ENCODE peak calls at places on chromosomes 2 and 18, in four cellular contexts. H is upper lobe of right lung, V is SJSA1, T is fibroblast of lung. N is an unnamed sample.

GRCh38 chr18:68418881-68419280 is 296.0 kb downstream of the TMX3 start:
- DNase-seq in T (peak; percentile 84), V (no peak), H (no peak), N (no peak)

GRCh38 chr18:8416212-8417019 is 192.8 kb upstream of the RAB12 start:
- DNase-seq in V (peak; percentile 34), H (no peak), T (peak; percentile 6), N (no peak)

GRCh38 chr2:183070942-183071844 is 7.4 kb upstream of the DUSP19 start:
- DNase-seq in H (peak; percentile 70), V (no peak), T (peak; percentile 30), N (peak; percentile 28)

GRCh38 chr2:240319221-240319854 is 116.1 kb upstream of the GPC1 start:
- DNase-seq in T (peak; percentile 30), V (no peak), H (no peak), N (no peak)

GRCh38 chr2:224520064-224520463 is 65.1 kb downstream of the CUL3 start:
- DNase-seq in H (no peak), T (peak; percentile 81), V (peak; percentile 49), N (no peak)

GRCh38 chr2:226699321-226699720 is 100.3 kb downstream of the IRS1 start:
- DNase-seq in T (peak; percentile 46), V (peak; percentile 77), H (no peak), N (peak; percentile 75)

GRCh38 chr2:126981476-126981875 is 82.8 kb downstream of the TEX51 start:
- DNase-seq in H (no peak), T (no peak), V (no peak), N (no peak)

GRCh38 chr2:20596973-20597867 is 53.7 kb downstream of the HS1BP3 start:
- DNase-seq in T (no peak), H (peak; percentile 66), V (no peak), N (peak; percentile 90)

GRCh38 chr2:16900405-16901025 is 234.9 kb upstream of the CYRIA start:
- DNase-seq in H (no peak), T (peak; percentile 5), V (no peak), N (peak; percentile 38)

GRCh38 chr2:82320296-82320695 is 2015.7 kb upstream of the LRRTM1 start:
- DNase-seq in T (no peak), V (no peak), H (no peak), N (no peak)

GRCh38 chr18:9175115-9175514 is 38.5 kb downstream of the ANKRD12 start:
- DNase-seq in V (no peak), H (no peak), T (no peak), N (no peak)

GRCh38 chr2:188293601-188294482 is 2.2 kb downstream of the GULP1 start:
- DNase-seq in H (peak; percentile 69), T (peak; percentile 88), V (peak; percentile 86), N (peak; percentile 72)

GRCh38 chr18:62839874-62840713 is 124.8 kb downstream of the PHLPP1 start:
- DNase-seq in V (no peak), H (no peak), T (peak; percentile 34), N (no peak)

GRCh38 chr2:234578389-234578788 is 81.5 kb upstream of the ARL4C start:
- DNase-seq in H (no peak), V (no peak), T (no peak), N (no peak)

GRCh38 chr2:120738786-120739771 is 3.4 kb downstream of the GLI2 start:
- DNase-seq in V (no peak), H (no peak), T (no peak), N (no peak)

GRCh38 chr2:81895620-81896245 is 1591.2 kb upstream of the LRRTM1 start:
- DNase-seq in H (no peak), T (peak; percentile 10), V (no peak), N (no peak)

GRCh38 chr2:235842941-235843340 is 325.2 kb downstream of the GBX2 start:
- DNase-seq in H (no peak), V (no peak), T (no peak), N (no peak)

GRCh38 chr2:60634443-60634842 is 81.0 kb upstream of the BCL11A start:
- DNase-seq in T (no peak), H (no peak), V (no peak), N (no peak)

GRCh38 chr2:21034972-21035279 is 8.9 kb downstream of the APOB start:
- DNase-seq in V (no peak), H (no peak), T (no peak), N (no peak)

GRCh38 chr2:54279385-54279784 is 23.4 kb upstream of the TSPYL6 start:
- DNase-seq in T (no peak), V (no peak), H (no peak), N (no peak)

GRCh38 chr2:42569116-42569711 is 782 bp downstream of the MTA3 start:
- DNase-seq in T (peak; percentile 39), H (no peak), V (peak; percentile 43), N (peak; percentile 66)

GRCh38 chr2:195543902-195544894 is 112.8 kb upstream of the SLC39A10 start:
- DNase-seq in V (peak; percentile 52), T (peak; percentile 79), H (no peak), N (no peak)

GRCh38 chr2:9207641-9208301 is 1.2 kb downstream of the ASAP2 start:
- DNase-seq in T (no peak), V (peak; percentile 57), H (peak; percentile 81), N (no peak)

GRCh38 chr2:174495365-174496012 is 8.7 kb upstream of the GPR155 start:
- DNase-seq in H (no peak), T (no peak), V (no peak), N (no peak)

GRCh38 chr2:33791625-33792024 is 192.5 kb upstream of the FAM98A start:
- DNase-seq in H (no peak), T (peak; percentile 95), V (no peak), N (no peak)

GRCh38 chr2:20015482-20016083 is 3.1 kb upstream of the MATN3 start:
- DNase-seq in V (peak; percentile 46), T (peak; percentile 36), H (no peak), N (no peak)

GRCh38 chr18:48952287-48953095 is 1.7 kb upstream of the SMAD7 start:
- DNase-seq in T (peak; percentile 92), V (peak; percentile 93), H (peak; percentile 94), N (peak; percentile 88)

DNA sequence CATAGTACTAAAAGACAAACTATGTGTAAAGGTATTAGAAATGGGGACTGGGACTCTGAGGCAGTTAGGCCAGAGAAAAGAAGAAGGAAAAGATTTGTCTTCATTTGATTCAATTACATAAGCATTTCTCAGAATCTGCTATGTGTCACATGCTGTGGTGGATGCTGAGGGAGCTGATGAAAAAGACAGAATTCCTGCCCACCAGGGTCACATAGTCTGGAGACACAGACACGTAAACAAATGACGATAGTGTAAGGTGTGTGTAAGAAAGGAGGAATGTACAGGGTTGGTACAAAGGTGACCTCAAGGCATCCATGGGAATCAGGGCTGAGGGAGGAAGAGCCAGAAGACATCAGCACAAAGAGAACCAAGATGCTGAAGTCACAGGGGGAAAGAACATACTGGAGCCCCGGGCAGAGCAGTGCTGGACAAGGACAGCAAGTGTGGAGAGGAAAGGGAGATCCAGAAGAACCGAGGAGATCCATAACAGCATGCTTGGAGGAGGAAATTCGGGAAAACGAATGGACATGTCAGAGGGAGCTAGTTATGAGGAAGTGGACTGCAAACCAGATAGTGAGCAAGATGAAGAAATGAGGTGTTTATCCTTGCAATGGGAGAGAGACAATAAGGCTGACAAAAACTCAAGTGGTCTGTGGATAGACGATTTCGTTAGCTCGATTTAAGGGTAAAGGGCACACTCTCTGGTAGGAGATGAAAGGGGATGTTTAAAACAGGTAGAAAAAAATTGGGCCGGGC is 1.2 kb upstream of the MAPRE3 start:
- DNase-seq in V (peak; percentile 26), H (no peak), T (peak; percentile 79), N (no peak)
- H3K4me1 ChIP-seq in V (peaks cover 17% of the 10 kb centered on the region), H (peaks cover 14% of the 10 kb centered on the region), T (peaks cover 6% of the 10 kb centered on the region), N (peaks cover 4% of the 10 kb centered on the region)

GRCh38 chr2:238435752-238436096 is 9.0 kb downstream of the ASB1 start:
- DNase-seq in V (no peak), T (no peak), H (no peak), N (no peak)

GRCh38 chr2:238433941-238434845 is 7.5 kb downstream of the ASB1 start:
- DNase-seq in H (no peak), T (peak; percentile 96), V (peak; percentile 87), N (no peak)

GRCh38 chr2:238433300-238433915 is 6.7 kb downstream of the ASB1 start:
- DNase-seq in V (no peak), H (no peak), T (no peak), N (no peak)

GRCh38 chr2:238431431-238431830 is 4.7 kb downstream of the ASB1 start:
- DNase-seq in H (no peak), V (no peak), T (no peak), N (no peak)

GRCh38 chr2:238434846-238435751 is 8.4 kb downstream of the ASB1 start:
- DNase-seq in V (no peak), T (no peak), H (no peak), N (no peak)
- H3K4me3 ChIP-seq in V (no peak overlapping the region), T (no peak overlapping the region), H (no peak overlapping the region), N (no peak overlapping the region)

GRCh38 chr2:10537522-10538195 is 89.5 kb upstream of the ODC1 start:
- DNase-seq in V (no peak), H (no peak), T (no peak), N (no peak)

GRCh38 chr2:10534514-10535250 is 86.6 kb upstream of the ODC1 start:
- DNase-seq in H (no peak), V (peak; percentile 62), T (peak; percentile 56), N (no peak)

GRCh38 chr2:10538224-10538894 is 90.2 kb upstream of the ODC1 start:
- DNase-seq in T (peak; percentile 86), V (peak; percentile 67), H (no peak), N (no peak)

GRCh38 chr2:10535703-10536102 is 87.6 kb upstream of the ODC1 start:
- DNase-seq in T (no peak), H (no peak), V (no peak), N (no peak)

GRCh38 chr2:10536569-10537133 is 88.5 kb upstream of the ODC1 start:
- DNase-seq in H (no peak), V (peak; percentile 85), T (no peak), N (no peak)
- H3K4me1 ChIP-seq in H (no peaks in the 10 kb centered on the region), V (peaks cover 44% of the 10 kb centered on the region), T (no peaks in the 10 kb centered on the region), N (no peaks in the 10 kb centered on the region)

GRCh38 chr2:218271865-218272530 is 1.7 kb downstream of the PNKD start:
- DNase-seq in V (no peak), H (no peak), T (no peak), N (no peak)
- H3K4me3 ChIP-seq in V (no peak overlapping the region), H (no peak overlapping the region), T (peak overlapping the region; percentile 88), N (no peak overlapping the region)